ENCODE peak calls at places on chromosomes 13 and 19, in four cellular contexts. R, X, T and W are unnamed samples.

GRCh38 chr19:16571689-16572331 is 405 bp downstream of the SLC35E1 start:
- DNase-seq in R (no peak), X (no peak), T (no peak), W (peak; percentile 77)

GRCh38 chr19:48495391-48495790 is 16.2 kb downstream of the LMTK3 start:
- DNase-seq in R (no peak), X (no peak), T (no peak), W (no peak)

GRCh38 chr13:110055089-110055488 is 251.9 kb downstream of the COL4A1 start:
- DNase-seq in R (no peak), X (no peak), T (no peak), W (no peak)

GRCh38 chr13:107295391-107296157 is 727.6 kb upstream of the ARGLU1 start:
- DNase-seq in R (no peak), X (no peak), T (no peak), W (no peak)

GRCh38 chr19:44645407-44646048 is 1.8 kb downstream of the PVR start:
- DNase-seq in R (no peak), X (no peak), T (no peak), W (peak; percentile 17)

GRCh38 chr13:42553098-42554046 is 20.6 kb upstream of the TNFSF11 start:
- DNase-seq in R (no peak), X (no peak), T (no peak), W (no peak)

GRCh38 chr19:15280048-15280725 is 47.9 kb upstream of the EPHX3 start:
- DNase-seq in R (no peak), X (no peak), T (no peak), W (no peak)

GRCh38 chr13:35947315-35947714 is 183.9 kb downstream of the DCLK1 start:
- DNase-seq in R (no peak), X (no peak), T (no peak), W (no peak)

GRCh38 chr19:45354443-45354842 is 13.9 kb downstream of the KLC3 start:
- DNase-seq in R (no peak), X (no peak), T (no peak), W (peak; percentile 84)

GRCh38 chr13:101449971-101450748 is 2.3 kb upstream of the ITGBL1 start:
- DNase-seq in R (no peak), X (no peak), T (no peak), W (no peak)

GRCh38 chr19:53521373-53522202 is 16.4 kb upstream of the ZNF331 start:
- DNase-seq in R (no peak), X (no peak), T (no peak), W (no peak)

GRCh38 chr13:112254900-112255299 is 121.3 kb upstream of the SPACA7 start:
- DNase-seq in R (no peak), X (no peak), T (no peak), W (no peak)

GRCh38 chr13:102538938-102539337 is 57.8 kb upstream of the TPP2 start:
- DNase-seq in R (no peak), X (no peak), T (no peak), W (no peak)

GRCh38 chr19:8302734-8303133 is 5.4 kb downstream of the CD320 start:
- DNase-seq in R (no peak), X (peak; percentile 9), T (peak; percentile 64), W (no peak)

DNA sequence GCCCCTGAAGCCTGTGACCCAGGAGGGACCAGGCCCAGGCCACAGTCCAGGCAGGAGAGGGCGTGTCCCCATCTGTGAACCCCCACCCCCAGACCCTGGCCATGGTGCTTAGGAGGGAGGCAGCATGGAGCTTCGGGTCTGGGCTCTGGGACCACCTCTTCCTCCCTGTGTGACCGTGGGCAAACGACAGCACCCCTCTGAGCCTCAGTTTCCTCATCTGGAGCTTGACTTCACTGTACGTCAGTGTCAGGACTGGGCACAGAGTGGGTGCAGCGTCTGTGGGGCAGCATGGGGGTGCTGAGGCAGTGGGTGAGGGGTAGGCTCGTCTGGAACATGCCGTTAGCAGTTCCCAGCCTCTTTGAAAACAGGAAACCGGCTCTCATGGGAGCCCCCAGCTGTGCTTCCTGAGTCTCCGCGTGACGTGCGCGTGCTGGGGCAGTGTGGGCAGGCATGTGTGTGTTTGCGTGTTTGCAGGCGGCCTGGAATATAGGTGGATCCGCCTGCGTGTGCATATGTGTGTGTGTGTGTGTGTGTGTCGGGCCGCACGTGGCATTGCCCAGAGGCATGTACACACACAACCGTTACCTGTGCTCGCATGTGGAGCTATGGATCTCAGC is 15.7 kb downstream of the ARRDC2 start:
- DNase-seq in R (peak; percentile 45), X (peak; percentile 89), T (no peak), W (no peak)
- TF ChIP-seq POLR2A in R (peak; percentile 37), X (peak; percentile 39), T (no peak), W (no peak)

GRCh38 chr13:99970761-99971575 is 599 bp downstream of the ZIC5 start:
- DNase-seq in R (no peak), X (no peak), T (no peak), W (no peak)
- TF ChIP-seq POLR2A in R (no peak), X (no peak), T (no peak), W (no peak)

GRCh38 chr13:41060723-41061074 is 610 bp upstream of the WBP4 start:
- DNase-seq in R (peak; percentile 64), X (peak; percentile 66), T (peak; percentile 90), W (peak; percentile 93)

GRCh38 chr13:41059466-41059865 is 1.8 kb upstream of the WBP4 start:
- DNase-seq in R (no peak), X (no peak), T (no peak), W (peak; percentile 62)

GRCh38 chr13:41058229-41059070 is 2.9 kb upstream of the WBP4 start:
- DNase-seq in R (no peak), X (no peak), T (no peak), W (no peak)

GRCh38 chr13:41061075-41061913 is at the start of gene WBP4:
- DNase-seq in R (peak; percentile 79), X (peak; percentile 86), T (peak; percentile 97), W (peak; percentile 98)

DNA sequence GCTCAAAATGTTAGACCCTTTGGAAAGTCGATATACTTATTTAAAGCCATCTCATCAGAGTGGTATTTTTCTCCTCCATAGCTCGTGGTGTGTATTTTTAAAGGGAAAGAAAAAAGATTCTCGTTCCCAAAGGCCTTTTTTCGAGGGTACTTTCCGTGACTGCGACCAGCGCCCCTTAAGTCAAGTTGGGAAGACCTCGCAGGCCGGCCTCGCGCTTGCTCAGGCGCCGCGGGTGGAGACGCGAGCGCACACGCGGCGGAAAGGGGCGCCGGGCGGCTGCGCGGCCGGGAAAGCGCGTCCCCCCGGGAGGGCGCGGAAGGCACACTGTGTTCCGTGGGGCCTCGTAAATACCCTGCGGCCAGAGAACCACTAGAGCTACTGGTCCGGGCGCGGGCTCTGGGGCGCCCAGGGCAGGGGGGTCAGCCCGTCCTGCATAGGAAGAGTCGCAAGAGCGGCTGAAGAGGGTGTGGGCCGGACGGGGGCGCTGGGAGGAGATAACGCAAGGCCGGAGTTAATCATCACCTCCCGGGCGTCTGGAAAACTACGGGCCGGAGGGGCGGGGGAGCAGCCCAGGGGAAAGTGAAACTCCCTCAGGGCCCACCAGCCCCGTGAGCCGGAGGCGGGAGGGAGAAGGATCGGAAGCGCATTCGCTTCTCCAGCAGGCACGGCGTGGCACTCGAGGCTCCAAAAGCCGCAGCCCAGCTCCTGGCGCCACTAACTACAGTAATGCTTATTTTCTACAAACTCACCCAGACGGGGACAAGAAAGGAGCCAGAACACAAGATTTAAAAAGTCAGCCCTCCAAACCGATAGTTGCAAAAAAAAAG is 1.2 kb upstream of the WBP4 start:
- DNase-seq in R (peak; percentile 26), X (peak; percentile 76), T (peak; percentile 96), W (peak; percentile 95)
- TF ChIP-seq POLR2A in R (peak; percentile 66), X (peak; percentile 73), T (peak; percentile 44), W (peak; percentile 50)

DNA sequence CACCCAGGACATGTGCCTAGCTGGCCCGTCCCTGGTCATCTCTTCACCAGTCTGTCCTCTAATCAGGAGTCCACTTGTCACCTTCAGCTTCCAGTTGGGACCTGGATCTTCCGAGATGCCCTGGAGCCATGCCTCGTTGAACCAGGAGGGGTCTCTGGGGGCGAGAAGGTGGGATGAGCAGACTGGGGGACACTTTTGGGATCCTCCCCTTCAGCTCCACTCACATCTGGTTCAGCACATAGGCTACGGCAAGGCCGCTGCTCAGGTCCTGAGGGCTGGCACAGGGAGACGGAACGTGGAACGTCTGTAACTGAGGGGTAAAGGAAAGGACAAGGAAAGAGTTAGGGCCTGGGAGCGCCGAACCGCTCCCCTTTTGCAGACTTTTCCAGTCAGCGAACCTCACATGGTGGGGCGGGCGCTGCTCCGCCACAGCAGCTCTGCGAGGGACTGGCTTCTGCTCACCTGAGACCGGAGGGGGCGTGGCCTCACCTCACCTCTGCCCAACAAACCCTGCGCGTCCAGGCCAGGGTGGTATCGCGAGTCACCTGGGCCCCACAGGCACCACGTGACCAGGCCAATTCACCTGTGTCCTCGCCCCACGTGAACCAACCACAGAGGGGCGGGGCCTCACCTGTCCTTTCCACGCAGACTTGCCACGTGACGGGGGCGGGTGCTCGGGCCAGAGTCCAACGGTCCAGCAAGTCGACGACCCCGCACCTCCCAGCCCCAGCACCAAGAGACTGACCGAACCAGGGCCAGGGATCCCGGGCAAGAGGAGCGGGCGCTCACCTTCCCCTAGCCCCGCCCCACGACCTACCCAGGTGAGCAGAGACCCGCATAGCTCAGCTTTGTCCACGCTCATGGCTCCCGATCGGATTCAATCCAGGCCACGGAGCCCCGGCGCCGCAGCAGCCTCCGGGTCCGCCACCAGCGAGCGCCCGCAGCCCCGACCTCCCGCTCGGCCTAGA is at the start of gene HOOK2:
- DNase-seq in R (peak; percentile 63), X (peak; percentile 25), T (peak; percentile 92), W (peak; percentile 56)
- TF ChIP-seq POLR2A in R (peak; percentile 47), X (peak; percentile 3), T (no peak), W (no peak)

DNA sequence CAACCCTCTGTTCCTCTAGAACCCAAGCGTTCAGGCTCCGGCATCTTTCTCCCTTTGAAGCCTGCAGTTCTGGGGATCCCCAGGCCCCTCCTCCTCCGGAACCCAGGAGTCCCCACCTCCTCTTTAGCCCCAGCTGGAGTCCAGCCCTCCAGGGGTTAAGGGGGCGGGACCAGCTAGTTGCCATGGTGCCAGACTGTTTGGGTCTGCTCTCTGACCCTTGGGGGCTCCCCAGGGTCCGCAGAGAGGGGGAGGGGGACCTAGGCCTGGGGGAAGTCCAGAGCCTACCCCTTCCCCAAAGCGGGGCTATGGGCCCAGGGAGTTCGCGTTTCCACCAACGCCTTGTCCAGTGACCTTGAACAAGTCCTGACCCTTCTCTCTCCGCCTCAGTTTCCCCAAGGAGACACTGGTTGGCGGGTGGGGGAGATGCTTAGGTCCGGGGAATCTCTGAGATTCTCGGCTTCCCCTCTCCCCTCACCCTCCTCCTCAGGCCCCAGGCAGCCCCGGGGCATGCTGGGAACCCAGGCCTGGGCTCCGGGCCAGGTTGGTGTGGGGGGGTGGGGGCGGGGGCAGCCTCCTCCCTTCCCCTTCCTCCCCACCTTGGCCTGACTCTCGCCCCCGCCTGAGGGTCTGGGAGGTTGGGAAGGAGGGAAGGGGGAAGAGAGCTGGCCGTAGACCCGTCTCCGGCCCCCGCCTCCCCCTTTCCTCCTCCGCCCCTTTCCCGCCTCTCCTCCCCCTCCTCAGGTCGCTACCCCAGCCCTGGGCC is 2.6 kb upstream of the SPACA6 start:
- DNase-seq in R (no peak), X (no peak), T (no peak), W (peak; percentile 50)
- TF ChIP-seq POLR2A in R (no peak), X (peak; percentile 44), T (no peak), W (no peak)

GRCh38 chr13:99307247-99307646 is at the start of gene GPR183:
- DNase-seq in R (no peak), X (no peak), T (no peak), W (peak; percentile 53)
- TF ChIP-seq POLR2A in R (peak; percentile 87), X (peak; percentile 52), T (no peak), W (peak; percentile 23)

GRCh38 chr19:4081441-4082129 is 14.9 kb upstream of the ZBTB7A start:
- DNase-seq in R (no peak), X (no peak), T (no peak), W (peak; percentile 38)

GRCh38 chr19:4082172-4082571 is 15.5 kb upstream of the ZBTB7A start:
- DNase-seq in R (no peak), X (no peak), T (no peak), W (no peak)

GRCh38 chr19:4084547-4084877 is 17.8 kb upstream of the ZBTB7A start:
- DNase-seq in R (no peak), X (no peak), T (no peak), W (no peak)

GRCh38 chr19:4086336-4086953 is 19.7 kb upstream of the ZBTB7A start:
- DNase-seq in R (no peak), X (no peak), T (no peak), W (no peak)

GRCh38 chr19:4083677-4084546 is 17.2 kb upstream of the ZBTB7A start:
- DNase-seq in R (no peak), X (no peak), T (no peak), W (no peak)
- TF ChIP-seq POLR2A in R (no peak), X (no peak), T (no peak), W (no peak)